ENCODE peak calls at places on chromosomes 1 and 21, in four cellular contexts. A, V, W and F are unnamed samples.

GRCh38 chr21:28072601-28073000 is 920.1 kb downstream of the LTN1 start:
- DNase-seq in A (no peak), V (no peak), W (no peak), F (no peak)

GRCh38 chr1:29461115-29461739 is 224.9 kb downstream of the PTPRU start:
- DNase-seq in A (no peak), W (no peak), V (no peak), F (no peak)

GRCh38 chr1:23528245-23528978 is 2.6 kb downstream of the E2F2 start:
- DNase-seq in A (peak), W (peak), V (peak), F (peak)

GRCh38 chr21:44461438-44462089 is 6.3 kb downstream of the LRRC3 start:
- DNase-seq in V (no peak), W (no peak), A (no peak), F (no peak)

GRCh38 chr1:210689741-210690635 is 361.3 kb downstream of the HHAT start:
- DNase-seq in W (no peak), V (no peak), A (no peak), F (no peak)

GRCh38 chr1:99728494-99729235 is 37.8 kb downstream of the FRRS1 start:
- DNase-seq in A (no peak), V (no peak), W (no peak), F (no peak)

GRCh38 chr1:113887776-113888175 is 395 bp upstream of the BCL2L15 start:
- DNase-seq in A (no peak), V (no peak), W (no peak), F (no peak)

GRCh38 chr1:179706339-179706941 is 36.7 kb upstream of the FAM163A start:
- DNase-seq in V (peak), W (peak), A (peak), F (peak)

GRCh38 chr1:96048572-96048971 is 673.0 kb upstream of the PTBP2 start:
- DNase-seq in V (no peak), A (no peak), W (no peak), F (no peak)

GRCh38 chr1:224643653-224644052 is 27.5 kb downstream of the CNIH3 start:
- DNase-seq in W (no peak), A (no peak), V (no peak), F (no peak)

GRCh38 chr1:51306950-51307349 is 23.4 kb downstream of the TTC39A start:
- DNase-seq in W (no peak), A (no peak), V (no peak), F (no peak)

GRCh38 chr1:39268112-39268581 is 63.7 kb downstream of the MACF1 start:
- DNase-seq in V (no peak), W (no peak), A (no peak), F (no peak)

GRCh38 chr1:33281554-33282303 is 25.4 kb downstream of the ZNF362 start:
- DNase-seq in A (no peak), W (no peak), V (no peak), F (no peak)

GRCh38 chr21:28884481-28884880 is 108.2 kb downstream of the LTN1 start:
- DNase-seq in W (no peak), A (no peak), V (no peak), F (no peak)

GRCh38 chr1:228316589-228317387 is 89.8 kb downstream of the TRIM11 start:
- DNase-seq in W (no peak), A (peak), V (no peak), F (no peak)

GRCh38 chr1:34406377-34406776 is 229.7 kb downstream of the C1orf94 start:
- DNase-seq in V (no peak), W (no peak), A (no peak), F (no peak)

GRCh38 chr21:39103689-39104088 is 79.6 kb downstream of the PSMG1 start:
- DNase-seq in V (no peak), W (no peak), A (no peak), F (no peak)

GRCh38 chr1:3378411-3379208 is 75.9 kb upstream of the ARHGEF16 start:
- DNase-seq in W (no peak), V (no peak), A (no peak), F (no peak)

GRCh38 chr1:153548722-153549695 is at the start of gene S100A3:
- DNase-seq in A (no peak), W (no peak), V (no peak), F (peak)